ENCODE peak calls at places on chromosomes 5 and 9, in four cellular contexts. T is left lung, H is prostate gland, M is right cardiac atrium. J is an unnamed sample. For H3K4me1, the result is how much of the 10 kb centered on the place peaks cover.

GRCh38 chr5:93915142-93915553 is 173.7 kb upstream of the POU5F2 start:
- DNase-seq in T (no peak), H (no peak), M (no peak), J (no peak)

GRCh38 chr9:78158286-78158685 is 77.6 kb upstream of the CEP78 start:
- DNase-seq in T (no peak), H (no peak), M (no peak), J (no peak)

GRCh38 chr9:20117482-20117881 is 328.6 kb upstream of the SLC24A2 start:
- DNase-seq in T (no peak), H (no peak), M (no peak), J (no peak)

GRCh38 chr9:98401140-98402025 is 145.9 kb upstream of the TBC1D2 start:
- DNase-seq in T (no peak), H (no peak), M (no peak), J (no peak)

GRCh38 chr5:13348568-13348967 is 595.9 kb downstream of the DNAH5 start:
- DNase-seq in T (no peak), H (no peak), M (no peak), J (no peak)

GRCh38 chr5:136769900-136770684 is 404.7 kb upstream of the TRPC7 start:
- DNase-seq in T (peak), H (peak), M (peak), J (peak)

GRCh38 chr9:114313186-114313585 is 9.7 kb upstream of the ORM1 start:
- DNase-seq in T (no peak), H (no peak), M (no peak), J (no peak)

GRCh38 chr5:83895860-83896259 is 175.2 kb upstream of the HAPLN1 start:
- DNase-seq in T (no peak), H (no peak), M (no peak), J (no peak)

GRCh38 chr9:130765135-130766030 is 69.7 kb upstream of the ABL1 start:
- DNase-seq in T (no peak), H (no peak), M (no peak), J (no peak)

GRCh38 chr5:62017092-62017491 is 288.9 kb upstream of the KIF2A start:
- DNase-seq in T (no peak), H (no peak), M (no peak), J (no peak)

GRCh38 chr9:73684601-73685000 is 532.9 kb downstream of the ANXA1 start:
- DNase-seq in T (no peak), H (no peak), M (no peak), J (no peak)

GRCh38 chr5:171757853-171758535 is 27.6 kb upstream of the SMIM23 start:
- DNase-seq in T (no peak), H (no peak), M (no peak), J (no peak)

GRCh38 chr9:132730054-132731033 is 60.1 kb downstream of the GTF3C4 start:
- DNase-seq in T (no peak), H (no peak), M (no peak), J (no peak)

GRCh38 chr5:31346896-31347557 is 153.5 kb downstream of the CDH6 start:
- DNase-seq in T (no peak), H (no peak), M (no peak), J (peak)

GRCh38 chr9:95769473-95769872 is 106.0 kb upstream of the ERCC6L2 start:
- DNase-seq in T (no peak), H (no peak), M (no peak), J (no peak)

GRCh38 chr5:43007246-43007910 is 32.7 kb downstream of the ANXA2R start:
- DNase-seq in T (peak), H (peak), M (peak), J (peak)

GRCh38 chr9:69036319-69036718 is 767 bp downstream of the FXN start:
- DNase-seq in T (no peak), H (no peak), M (no peak), J (no peak)

GRCh38 chr5:164735334-164735733 is 1229.9 kb downstream of the MAT2B start:
- DNase-seq in T (no peak), H (no peak), M (no peak), J (no peak)

GRCh38 chr9:127968717-127969383 is 11.9 kb downstream of the EEIG1 start:
- DNase-seq in T (no peak), H (peak), M (peak), J (peak)

DNA sequence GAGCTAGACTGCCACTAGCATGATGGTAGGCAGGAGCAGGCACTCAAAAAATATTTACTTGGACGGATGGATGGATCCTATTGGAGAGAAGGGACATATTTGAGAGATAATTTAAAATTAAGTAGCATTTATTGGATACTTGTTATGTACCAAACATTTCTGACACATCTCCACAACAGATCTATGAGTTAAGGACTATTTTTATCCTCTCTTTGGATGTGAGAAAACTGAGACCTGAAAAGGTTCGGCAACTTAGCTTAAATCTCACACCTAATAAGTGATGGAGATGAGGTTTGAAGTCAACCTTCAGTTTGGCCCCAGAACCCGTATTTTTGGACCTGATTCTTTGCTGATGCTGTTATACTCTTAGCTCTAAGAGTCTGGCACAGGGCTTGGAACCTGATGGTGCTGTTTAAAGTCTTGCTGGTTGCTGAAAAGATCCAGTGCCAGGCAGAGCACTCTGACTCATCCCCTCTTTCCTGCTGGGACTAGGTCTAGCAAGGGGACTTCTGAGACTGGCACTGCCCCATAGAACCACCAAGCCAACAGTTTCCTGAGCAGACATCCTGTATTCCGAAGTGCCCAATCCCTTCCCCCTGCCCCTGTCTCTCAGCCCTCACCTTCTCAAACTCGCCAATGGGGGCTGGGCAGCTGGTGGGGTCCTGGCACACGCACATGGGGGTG is 15.6 kb downstream of the SPARC start:
- DNase-seq in T (no peak), H (no peak), M (no peak), J (no peak)
- H3K4me1 ChIP-seq in T (half or more), H (under half), M (under half), J (under half)

GRCh38 chr5:3597002-3597726 is 1.5 kb downstream of the IRX1 start:
- DNase-seq in T (no peak), H (no peak), M (no peak), J (no peak)

GRCh38 chr5:3597727-3598082 is 2.1 kb downstream of the IRX1 start:
- DNase-seq in T (no peak), H (no peak), M (no peak), J (no peak)

GRCh38 chr5:3595102-3595961 is at the start of gene IRX1:
- DNase-seq in T (peak), H (no peak), M (no peak), J (no peak)

GRCh38 chr5:3594514-3595101 is 1.0 kb upstream of the IRX1 start:
- DNase-seq in T (peak), H (no peak), M (no peak), J (no peak)

GRCh38 chr5:3596261-3596825 is 711 bp downstream of the IRX1 start:
- DNase-seq in T (peak), H (no peak), M (no peak), J (no peak)
- H3K4me3 ChIP-seq in T (peak), H (no peak), M (peak), J (no peak)

DNA sequence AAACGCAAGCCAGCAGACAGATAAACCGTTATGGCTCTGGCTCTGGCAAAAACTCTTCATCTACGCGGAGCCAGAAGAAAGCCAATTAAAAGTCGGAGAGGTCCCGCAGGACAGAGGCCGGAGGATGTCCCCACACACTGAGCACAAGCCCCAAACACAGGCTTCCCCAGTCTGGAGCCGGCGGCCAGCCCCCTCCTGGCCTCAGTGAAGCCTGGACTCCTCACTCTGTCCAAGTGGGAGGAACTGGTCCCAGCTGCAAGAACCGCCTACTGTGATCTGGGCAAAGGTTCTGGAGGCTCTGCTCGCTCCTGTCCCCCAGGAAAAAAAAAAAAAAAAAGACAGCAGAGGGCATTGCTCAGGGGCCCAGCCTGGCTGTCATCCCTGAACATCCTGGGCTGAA is 44.4 kb downstream of the ADAMTS2 start:
- DNase-seq in T (peak), H (no peak), M (peak), J (peak)
- H3K4me1 ChIP-seq in T (under half), H (under half), M (under half), J (under half)

GRCh38 chr5:161547573-161548471 is 1.3 kb upstream of the GABRB2 start:
- DNase-seq in T (peak), H (no peak), M (no peak), J (no peak)

GRCh38 chr5:161544350-161544765 is 2.2 kb downstream of the GABRB2 start:
- DNase-seq in T (peak), H (no peak), M (no peak), J (peak)

GRCh38 chr5:161548472-161549094 is 2.1 kb upstream of the GABRB2 start:
- DNase-seq in T (peak), H (no peak), M (no peak), J (no peak)

GRCh38 chr5:161545701-161546462 is 643 bp downstream of the GABRB2 start:
- DNase-seq in T (no peak), H (no peak), M (no peak), J (no peak)

DNA sequence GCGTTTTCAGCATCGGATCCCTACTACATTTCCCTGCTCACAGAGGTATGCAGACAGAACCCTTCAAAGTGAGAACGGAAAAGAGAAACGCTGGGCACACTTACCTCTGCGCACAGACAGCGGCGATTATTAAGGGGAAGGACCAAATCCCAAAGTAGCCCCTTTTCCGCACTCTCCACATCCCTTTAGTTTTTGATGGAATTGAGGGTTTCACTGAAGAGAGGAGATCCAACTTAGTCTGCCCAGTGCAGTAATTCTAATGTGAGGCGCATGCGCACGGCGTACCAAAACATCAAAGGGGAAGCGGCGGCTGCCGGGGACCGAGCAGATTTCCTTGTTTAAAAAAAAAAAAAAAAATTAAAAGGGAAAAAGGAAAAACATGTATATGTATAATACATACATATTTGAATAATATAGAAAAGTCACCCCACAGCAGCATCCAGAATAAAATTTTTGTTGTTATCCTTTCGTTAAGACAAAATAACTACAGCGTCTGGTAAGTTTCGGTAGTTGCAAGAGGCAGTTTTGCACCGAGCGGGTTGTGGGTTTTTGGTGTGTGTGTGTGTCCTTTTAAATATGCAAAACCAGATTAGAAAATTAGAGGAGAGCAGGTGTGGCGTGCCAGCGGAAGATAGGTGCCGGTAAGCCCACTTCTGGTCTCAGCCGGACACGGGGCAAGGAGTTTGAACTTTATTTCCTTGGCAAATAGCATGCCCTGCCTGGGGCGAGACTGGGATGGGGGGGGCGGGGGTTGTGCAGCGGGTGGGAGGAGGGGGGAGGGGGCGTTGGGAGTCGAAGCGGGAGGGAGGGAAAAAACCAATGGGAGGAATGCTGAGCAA is at the start of gene GABRB2:
- DNase-seq in T (peak), H (no peak), M (peak), J (peak)
- H3K4me3 ChIP-seq in T (peak), H (peak), M (peak), J (peak)

GRCh38 chr9:94169978-94170377 is 85.7 kb downstream of the PTPDC1 start:
- DNase-seq in T (no peak), H (no peak), M (no peak), J (no peak)
- H3K4me1 ChIP-seq in T (half or more), H (under half), M (under half), J (under half)

DNA sequence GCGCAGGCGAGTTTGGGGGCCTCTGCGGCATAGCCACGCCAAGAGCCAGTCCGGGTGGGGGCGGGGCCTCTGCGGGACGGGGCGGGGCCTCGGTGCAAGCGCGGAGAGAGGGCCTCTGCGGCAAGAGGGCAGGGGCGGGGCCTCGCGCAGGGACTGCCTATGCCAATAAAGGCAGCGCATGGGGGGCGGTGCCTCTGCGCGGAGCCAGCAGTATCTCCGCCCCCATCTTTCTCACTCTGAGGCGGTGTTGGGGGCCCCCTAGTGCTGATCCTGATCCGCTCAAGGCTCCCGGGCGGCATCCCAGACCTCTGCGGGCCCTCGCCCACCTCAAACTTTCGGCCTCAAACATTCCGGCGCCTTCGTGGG is 9.2 kb upstream of the GPRIN1 start:
- DNase-seq in T (peak), H (no peak), M (peak), J (peak)
- H3K4me3 ChIP-seq in T (no peak), H (no peak), M (no peak), J (peak)

GRCh38 chr5:30325795-30326194 is 867.7 kb upstream of the CDH6 start:
- DNase-seq in T (no peak), H (no peak), M (no peak), J (no peak)
- H3K4me1 ChIP-seq in T (under half), H (under half), M (under half), J (under half)

GRCh38 chr5:102807878-102808502 is 52.9 kb downstream of the PAM start:
- DNase-seq in T (no peak), H (no peak), M (no peak), J (no peak)

GRCh38 chr5:102811962-102812361 is 56.9 kb downstream of the PAM start:
- DNase-seq in T (no peak), H (no peak), M (no peak), J (no peak)

GRCh38 chr5:102813740-102814139 is 58.6 kb downstream of the PAM start:
- DNase-seq in T (no peak), H (no peak), M (no peak), J (no peak)

GRCh38 chr5:102809033-102809432 is 53.9 kb downstream of the PAM start:
- DNase-seq in T (peak), H (no peak), M (no peak), J (no peak)
- H3K4me3 ChIP-seq in T (no peak), H (no peak), M (no peak), J (no peak)

DNA sequence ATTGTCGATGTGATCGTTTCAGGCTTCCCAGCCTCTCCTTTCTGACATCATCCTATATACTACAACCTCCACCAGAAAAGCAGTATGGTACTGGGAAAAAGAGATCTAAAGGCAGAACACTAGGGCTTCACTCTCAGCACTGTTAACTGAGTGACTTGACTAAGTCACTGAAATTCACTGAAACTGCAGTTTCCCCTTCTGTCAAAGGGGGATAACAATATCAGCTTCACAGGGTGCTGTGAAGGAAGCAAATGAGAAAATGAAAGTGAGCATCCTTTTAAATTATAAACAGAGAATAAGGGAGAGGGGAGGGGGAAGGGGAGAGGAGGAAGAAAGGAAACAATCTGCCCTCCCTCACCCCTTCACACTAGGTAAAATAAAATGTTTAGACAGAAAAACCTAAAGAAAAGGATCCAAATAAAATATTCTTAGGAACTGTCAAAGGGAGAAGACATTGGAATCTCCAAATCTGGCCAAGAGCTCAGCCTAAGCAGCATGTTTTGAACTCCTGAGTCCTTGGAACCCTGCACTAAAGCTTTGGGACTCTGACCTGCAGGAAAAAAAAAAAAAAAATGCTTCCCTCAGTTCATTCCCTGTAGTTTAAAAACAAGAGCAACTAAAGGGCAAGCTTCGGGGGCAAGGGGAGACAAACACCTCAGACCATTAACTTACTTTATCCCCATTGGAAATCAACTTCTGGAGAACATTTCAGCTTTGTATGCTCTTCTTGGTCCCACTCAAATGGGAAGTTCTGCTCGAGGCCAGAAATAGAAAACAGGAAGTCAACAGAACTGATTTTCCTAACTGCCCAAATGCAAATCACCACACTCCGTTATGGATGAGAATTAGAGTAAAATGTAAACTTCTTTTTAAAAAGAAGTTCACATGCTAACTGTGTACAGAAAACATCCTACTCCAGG is 178.3 kb downstream of the DEPDC1B start:
- DNase-seq in T (no peak), H (no peak), M (no peak), J (no peak)
- H3K4me1 ChIP-seq in T (under half), H (under half), M (under half), J (under half)

GRCh38 chr9:137406085-137406773 is 16.7 kb downstream of the EXD3 start:
- DNase-seq in T (peak), H (no peak), M (no peak), J (no peak)
- H3K4me3 ChIP-seq in T (peak), H (peak), M (peak), J (no peak)